ENCODE peak calls at places on chromosomes 7 and 10, in four cellular contexts. One of them, this sample, is unnamed.

GRCh38 chr7:25179771-25180591 is 48.3 kb downstream of the NPVF start:
- DNase-seq in GM12891: peak
- DNase-seq in adrenal gland: peak
- DNase-seq in ecto neural progenitor cell: peak
- DNase-seq in this sample: peak

GRCh38 chr10:71763352-71764127 is 9.8 kb downstream of the VSIR start:
- DNase-seq in GM12891: no peak
- DNase-seq in adrenal gland: no peak
- DNase-seq in ecto neural progenitor cell: no peak
- DNase-seq in this sample: no peak

GRCh38 chr10:106450966-106451365 is 713.5 kb downstream of the SORCS1 start:
- DNase-seq in GM12891: no peak
- DNase-seq in ecto neural progenitor cell: no peak
- DNase-seq in adrenal gland: no peak
- DNase-seq in this sample: no peak

GRCh38 chr7:29154076-29154475 is 7.7 kb upstream of the CPVL start:
- DNase-seq in adrenal gland: no peak
- DNase-seq in GM12891: no peak
- DNase-seq in ecto neural progenitor cell: no peak
- DNase-seq in this sample: no peak

GRCh38 chr7:90312745-90313144 is 8.4 kb downstream of the FAM237B start:
- DNase-seq in ecto neural progenitor cell: no peak
- DNase-seq in GM12891: no peak
- DNase-seq in adrenal gland: no peak
- DNase-seq in this sample: no peak

GRCh38 chr7:51471199-51472016 is 154.8 kb upstream of the COBL start:
- DNase-seq in ecto neural progenitor cell: peak
- DNase-seq in adrenal gland: no peak
- DNase-seq in GM12891: no peak
- DNase-seq in this sample: no peak

GRCh38 chr7:156989766-156990535 is 20.5 kb downstream of the MNX1 start:
- DNase-seq in GM12891: no peak
- DNase-seq in adrenal gland: no peak
- DNase-seq in ecto neural progenitor cell: no peak
- DNase-seq in this sample: no peak

GRCh38 chr10:76942556-76943416 is 694.8 kb downstream of the KCNMA1 start:
- DNase-seq in ecto neural progenitor cell: no peak
- DNase-seq in adrenal gland: no peak
- DNase-seq in GM12891: no peak
- DNase-seq in this sample: no peak

GRCh38 chr7:29328811-29329210 is 134.2 kb downstream of the CHN2 start:
- DNase-seq in GM12891: no peak
- DNase-seq in adrenal gland: no peak
- DNase-seq in ecto neural progenitor cell: no peak
- DNase-seq in this sample: no peak

GRCh38 chr10:119365773-119366640 is 158.6 kb downstream of the GRK5 start:
- DNase-seq in adrenal gland: no peak
- DNase-seq in GM12891: no peak
- DNase-seq in ecto neural progenitor cell: no peak
- DNase-seq in this sample: no peak

GRCh38 chr10:43137701-43137970 is 609 bp upstream of the CSGALNACT2 start:
- DNase-seq in adrenal gland: peak
- DNase-seq in ecto neural progenitor cell: peak
- DNase-seq in GM12891: no peak
- DNase-seq in this sample: peak